ENCODE peak calls at places on chromosomes 5 and 9, in eight cellular contexts. One of them, this sample, is unnamed.

GRCh38 chr9:116456490-116457088 is 230.5 kb upstream of the TRIM32 start:
- DNase-seq in neural crest cell: no peak
- DNase-seq in mammary epithelial cell: no peak
- DNase-seq in omental fat pad: no peak
- DNase-seq in cardiac muscle cell: no peak
- DNase-seq in psoas muscle: no peak
- DNase-seq in GM10248: no peak
- DNase-seq in breast epithelium: no peak
- DNase-seq in this sample: no peak

GRCh38 chr5:84436866-84437265 is 52.2 kb upstream of the EDIL3 start:
- DNase-seq in GM10248: no peak
- DNase-seq in mammary epithelial cell: no peak
- DNase-seq in omental fat pad: no peak
- DNase-seq in cardiac muscle cell: no peak
- DNase-seq in neural crest cell: no peak
- DNase-seq in psoas muscle: no peak
- DNase-seq in breast epithelium: no peak
- DNase-seq in this sample: no peak

GRCh38 chr5:139446956-139447779 is 7.8 kb upstream of the DNAJC18 start:
- DNase-seq in neural crest cell: no peak
- DNase-seq in breast epithelium: no peak
- DNase-seq in GM10248: peak; percentile 38
- DNase-seq in mammary epithelial cell: peak; percentile 40
- DNase-seq in cardiac muscle cell: no peak
- DNase-seq in psoas muscle: no peak
- DNase-seq in omental fat pad: no peak
- DNase-seq in this sample: no peak

GRCh38 chr5:142426129-142426641 is 101.4 kb upstream of the SPRY4 start:
- DNase-seq in mammary epithelial cell: no peak
- DNase-seq in breast epithelium: peak; percentile 56
- DNase-seq in omental fat pad: no peak
- DNase-seq in psoas muscle: peak; percentile 70
- DNase-seq in neural crest cell: no peak
- DNase-seq in cardiac muscle cell: no peak
- DNase-seq in GM10248: no peak
- DNase-seq in this sample: no peak

GRCh38 chr9:38641985-38642864 is 21.8 kb upstream of the ANKRD18A start:
- DNase-seq in mammary epithelial cell: peak; percentile 34
- DNase-seq in neural crest cell: peak; percentile 24
- DNase-seq in omental fat pad: no peak
- DNase-seq in cardiac muscle cell: peak; percentile 54
- DNase-seq in GM10248: peak; percentile 42
- DNase-seq in psoas muscle: no peak
- DNase-seq in breast epithelium: no peak
- DNase-seq in this sample: no peak

GRCh38 chr5:132459031-132459982 is 31.3 kb downstream of the IRF1 start:
- DNase-seq in GM10248: peak; percentile 46
- DNase-seq in mammary epithelial cell: no peak
- DNase-seq in breast epithelium: no peak
- DNase-seq in psoas muscle: no peak
- DNase-seq in neural crest cell: no peak
- DNase-seq in omental fat pad: no peak
- DNase-seq in cardiac muscle cell: no peak
- DNase-seq in this sample: no peak

GRCh38 chr9:116027511-116027910 is 126.1 kb upstream of the PAPPA start:
- DNase-seq in cardiac muscle cell: no peak
- DNase-seq in psoas muscle: no peak
- DNase-seq in breast epithelium: no peak
- DNase-seq in GM10248: no peak
- DNase-seq in omental fat pad: no peak
- DNase-seq in mammary epithelial cell: peak; percentile 77
- DNase-seq in neural crest cell: no peak
- DNase-seq in this sample: no peak

GRCh38 chr5:66814146-66814991 is 218.2 kb downstream of the MAST4 start:
- DNase-seq in neural crest cell: peak; percentile 29
- DNase-seq in cardiac muscle cell: peak; percentile 61
- DNase-seq in psoas muscle: no peak
- DNase-seq in omental fat pad: no peak
- DNase-seq in mammary epithelial cell: peak; percentile 66
- DNase-seq in breast epithelium: no peak
- DNase-seq in GM10248: peak; percentile 53
- DNase-seq in this sample: no peak

GRCh38 chr9:97077465-97078295 is 38.7 kb upstream of the CTSV start:
- DNase-seq in GM10248: no peak
- DNase-seq in cardiac muscle cell: no peak
- DNase-seq in omental fat pad: no peak
- DNase-seq in psoas muscle: no peak
- DNase-seq in neural crest cell: no peak
- DNase-seq in mammary epithelial cell: no peak
- DNase-seq in breast epithelium: no peak
- DNase-seq in this sample: no peak

GRCh38 chr5:178356459-178356872 is 123.9 kb upstream of the PHYKPL start:
- DNase-seq in GM10248: no peak
- DNase-seq in psoas muscle: peak; percentile 44
- DNase-seq in mammary epithelial cell: no peak
- DNase-seq in neural crest cell: peak; percentile 46
- DNase-seq in breast epithelium: no peak
- DNase-seq in omental fat pad: no peak
- DNase-seq in cardiac muscle cell: no peak
- DNase-seq in this sample: no peak

GRCh38 chr5:45532826-45533624 is 163.2 kb downstream of the HCN1 start:
- DNase-seq in GM10248: no peak
- DNase-seq in omental fat pad: no peak
- DNase-seq in mammary epithelial cell: no peak
- DNase-seq in cardiac muscle cell: peak; percentile 77
- DNase-seq in breast epithelium: no peak
- DNase-seq in neural crest cell: no peak
- DNase-seq in psoas muscle: no peak
- DNase-seq in this sample: no peak

GRCh38 chr9:108756746-108757490 is 98.9 kb downstream of the ACTL7B start:
- DNase-seq in breast epithelium: no peak
- DNase-seq in neural crest cell: no peak
- DNase-seq in GM10248: no peak
- DNase-seq in cardiac muscle cell: no peak
- DNase-seq in psoas muscle: no peak
- DNase-seq in omental fat pad: no peak
- DNase-seq in mammary epithelial cell: peak; percentile 34
- DNase-seq in this sample: no peak

GRCh38 chr9:91902465-91903125 is 47.4 kb downstream of the ROR2 start:
- DNase-seq in neural crest cell: no peak
- DNase-seq in breast epithelium: no peak
- DNase-seq in cardiac muscle cell: no peak
- DNase-seq in mammary epithelial cell: no peak
- DNase-seq in GM10248: no peak
- DNase-seq in psoas muscle: no peak
- DNase-seq in omental fat pad: no peak
- DNase-seq in this sample: no peak

GRCh38 chr9:120536949-120537640 is 42.9 kb downstream of the CDK5RAP2 start:
- DNase-seq in neural crest cell: no peak
- DNase-seq in breast epithelium: no peak
- DNase-seq in cardiac muscle cell: no peak
- DNase-seq in GM10248: no peak
- DNase-seq in psoas muscle: no peak
- DNase-seq in mammary epithelial cell: no peak
- DNase-seq in omental fat pad: no peak
- DNase-seq in this sample: no peak

GRCh38 chr5:137344723-137345322 is 154.3 kb downstream of the SPOCK1 start:
- DNase-seq in omental fat pad: no peak
- DNase-seq in breast epithelium: no peak
- DNase-seq in mammary epithelial cell: peak; percentile 39
- DNase-seq in cardiac muscle cell: peak; percentile 57
- DNase-seq in psoas muscle: no peak
- DNase-seq in neural crest cell: peak; percentile 57
- DNase-seq in GM10248: peak; percentile 26
- DNase-seq in this sample: no peak

DNA sequence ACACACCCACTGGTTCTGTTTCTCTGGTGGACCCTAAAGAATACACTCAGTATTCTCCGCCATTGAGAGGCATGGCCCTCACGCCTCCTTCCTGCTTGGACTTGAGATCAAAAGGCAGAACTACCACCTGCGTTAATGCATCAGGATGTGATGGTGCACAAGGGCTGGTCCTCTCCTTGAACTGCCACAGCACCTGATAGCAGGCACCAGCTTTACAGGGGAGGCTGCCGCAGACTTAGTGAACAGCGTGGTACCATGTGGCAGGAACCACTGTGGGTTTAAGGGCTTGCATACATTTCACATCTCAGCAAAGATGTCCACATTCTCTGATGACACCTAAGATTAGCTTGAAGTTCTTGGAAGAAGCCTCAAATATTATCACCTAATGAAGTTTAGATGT is 208.7 kb downstream of the GADD45G start:
- DNase-seq in omental fat pad: no peak
- DNase-seq in mammary epithelial cell: no peak
- DNase-seq in psoas muscle: no peak
- DNase-seq in neural crest cell: no peak
- DNase-seq in cardiac muscle cell: no peak
- DNase-seq in GM10248: no peak
- DNase-seq in breast epithelium: no peak
- DNase-seq in this sample: no peak
- TF ChIP-seq CTCF in omental fat pad: no peak
- TF ChIP-seq CTCF in mammary epithelial cell: no peak
- TF ChIP-seq CTCF in psoas muscle: no peak
- TF ChIP-seq CTCF in neural crest cell: no peak
- TF ChIP-seq CTCF in cardiac muscle cell: no peak
- TF ChIP-seq CTCF in GM10248: no peak
- TF ChIP-seq CTCF in breast epithelium: no peak
- TF ChIP-seq CTCF in this sample: no peak

GRCh38 chr9:101795147-101795546 is 56.7 kb upstream of the GRIN3A start:
- DNase-seq in omental fat pad: no peak
- DNase-seq in GM10248: no peak
- DNase-seq in neural crest cell: no peak
- DNase-seq in psoas muscle: no peak
- DNase-seq in breast epithelium: no peak
- DNase-seq in mammary epithelial cell: no peak
- DNase-seq in cardiac muscle cell: no peak
- DNase-seq in this sample: no peak

GRCh38 chr9:101796044-101796443 is 57.6 kb upstream of the GRIN3A start:
- DNase-seq in mammary epithelial cell: no peak
- DNase-seq in psoas muscle: no peak
- DNase-seq in omental fat pad: no peak
- DNase-seq in GM10248: no peak
- DNase-seq in cardiac muscle cell: no peak
- DNase-seq in neural crest cell: no peak
- DNase-seq in breast epithelium: no peak
- DNase-seq in this sample: no peak

GRCh38 chr9:101792475-101792874 is 54.0 kb upstream of the GRIN3A start:
- DNase-seq in omental fat pad: no peak
- DNase-seq in breast epithelium: no peak
- DNase-seq in GM10248: no peak
- DNase-seq in neural crest cell: no peak
- DNase-seq in mammary epithelial cell: no peak
- DNase-seq in cardiac muscle cell: no peak
- DNase-seq in psoas muscle: no peak
- DNase-seq in this sample: no peak

GRCh38 chr9:101791533-101791932 is 53.1 kb upstream of the GRIN3A start:
- DNase-seq in omental fat pad: no peak
- DNase-seq in cardiac muscle cell: no peak
- DNase-seq in mammary epithelial cell: no peak
- DNase-seq in psoas muscle: no peak
- DNase-seq in breast epithelium: no peak
- DNase-seq in neural crest cell: no peak
- DNase-seq in GM10248: no peak
- DNase-seq in this sample: no peak

GRCh38 chr9:101791938-101792337 is 53.5 kb upstream of the GRIN3A start:
- DNase-seq in cardiac muscle cell: peak; percentile 63
- DNase-seq in mammary epithelial cell: peak; percentile 11
- DNase-seq in GM10248: no peak
- DNase-seq in neural crest cell: peak; percentile 64
- DNase-seq in psoas muscle: no peak
- DNase-seq in omental fat pad: no peak
- DNase-seq in breast epithelium: no peak
- DNase-seq in this sample: no peak
- TF ChIP-seq CTCF in cardiac muscle cell: no peak
- TF ChIP-seq CTCF in mammary epithelial cell: peak; percentile 44
- TF ChIP-seq CTCF in GM10248: peak; percentile 40
- TF ChIP-seq CTCF in neural crest cell: peak; percentile 73
- TF ChIP-seq CTCF in psoas muscle: no peak
- TF ChIP-seq CTCF in omental fat pad: no peak
- TF ChIP-seq CTCF in breast epithelium: no peak
- TF ChIP-seq CTCF in this sample: peak; percentile 58

GRCh38 chr5:140877262-140877581 is 2.1 kb downstream of the PCDHA12 start:
- DNase-seq in GM10248: no peak
- DNase-seq in mammary epithelial cell: no peak
- DNase-seq in neural crest cell: no peak
- DNase-seq in omental fat pad: no peak
- DNase-seq in psoas muscle: no peak
- DNase-seq in cardiac muscle cell: no peak
- DNase-seq in breast epithelium: no peak
- DNase-seq in this sample: no peak

GRCh38 chr5:140881889-140882590 is at the start of gene PCDHA13:
- DNase-seq in omental fat pad: no peak
- DNase-seq in cardiac muscle cell: no peak
- DNase-seq in mammary epithelial cell: peak; percentile 51
- DNase-seq in breast epithelium: no peak
- DNase-seq in neural crest cell: no peak
- DNase-seq in psoas muscle: no peak
- DNase-seq in GM10248: no peak
- DNase-seq in this sample: no peak

GRCh38 chr5:140883927-140884697 is 2.2 kb downstream of the PCDHA13 start:
- DNase-seq in cardiac muscle cell: no peak
- DNase-seq in mammary epithelial cell: no peak
- DNase-seq in omental fat pad: no peak
- DNase-seq in GM10248: no peak
- DNase-seq in breast epithelium: no peak
- DNase-seq in psoas muscle: no peak
- DNase-seq in neural crest cell: no peak
- DNase-seq in this sample: no peak

GRCh38 chr5:140883373-140883772 is 1.4 kb downstream of the PCDHA13 start:
- DNase-seq in omental fat pad: no peak
- DNase-seq in psoas muscle: peak; percentile 46
- DNase-seq in breast epithelium: no peak
- DNase-seq in mammary epithelial cell: no peak
- DNase-seq in cardiac muscle cell: no peak
- DNase-seq in neural crest cell: no peak
- DNase-seq in GM10248: no peak
- DNase-seq in this sample: no peak

GRCh38 chr5:140882591-140882899 is 621 bp downstream of the PCDHA13 start:
- DNase-seq in mammary epithelial cell: peak; percentile 49
- DNase-seq in GM10248: no peak
- DNase-seq in omental fat pad: no peak
- DNase-seq in neural crest cell: no peak
- DNase-seq in cardiac muscle cell: peak; percentile 10
- DNase-seq in breast epithelium: no peak
- DNase-seq in psoas muscle: no peak
- DNase-seq in this sample: no peak
- TF ChIP-seq CTCF in mammary epithelial cell: no peak
- TF ChIP-seq CTCF in GM10248: no peak
- TF ChIP-seq CTCF in omental fat pad: no peak
- TF ChIP-seq CTCF in neural crest cell: peak; percentile 30
- TF ChIP-seq CTCF in cardiac muscle cell: no peak
- TF ChIP-seq CTCF in breast epithelium: no peak
- TF ChIP-seq CTCF in psoas muscle: no peak
- TF ChIP-seq CTCF in this sample: peak; percentile 60

GRCh38 chr5:149765932-149766331 is 35.8 kb downstream of the PPARGC1B start:
- DNase-seq in cardiac muscle cell: no peak
- DNase-seq in breast epithelium: no peak
- DNase-seq in psoas muscle: no peak
- DNase-seq in neural crest cell: no peak
- DNase-seq in GM10248: no peak
- DNase-seq in omental fat pad: no peak
- DNase-seq in mammary epithelial cell: no peak
- DNase-seq in this sample: no peak
- TF ChIP-seq CTCF in cardiac muscle cell: peak; percentile 22
- TF ChIP-seq CTCF in breast epithelium: no peak
- TF ChIP-seq CTCF in psoas muscle: peak; percentile 25
- TF ChIP-seq CTCF in neural crest cell: peak; percentile 60
- TF ChIP-seq CTCF in GM10248: no peak
- TF ChIP-seq CTCF in omental fat pad: no peak
- TF ChIP-seq CTCF in mammary epithelial cell: peak; percentile 59
- TF ChIP-seq CTCF in this sample: peak; percentile 18

This sample was measured in D721Med.